ENCODE peak calls at places on chromosomes 5 and 9, in four cellular contexts. T is IMR-90, M is endothelial cell of umbilical vein, B is GM12878. D is an unnamed sample.
A peak's percentile ranks its signal among the peaks of the same experiment; 100 is the strongest.

GRCh38 chr9:135083241-135083810 is 4.1 kb upstream of the OLFM1 start:
- DNase-seq in T (no peak), M (no peak), B (no peak), D (no peak)

GRCh38 chr9:86135374-86135773 is 36.0 kb upstream of the GOLM1 start:
- DNase-seq in T (no peak), M (no peak), B (no peak), D (no peak)

GRCh38 chr5:40507095-40507494 is 172.6 kb upstream of the PTGER4 start:
- DNase-seq in T (no peak), M (no peak), B (no peak), D (no peak)

GRCh38 chr9:116116411-116116810 is 37.2 kb upstream of the PAPPA start:
- DNase-seq in T (no peak), M (no peak), B (no peak), D (no peak)

GRCh38 chr5:89584339-89584956 is 701.5 kb upstream of the MEF2C start:
- DNase-seq in T (peak; percentile 52), M (no peak), B (no peak), D (no peak)

GRCh38 chr9:26975728-26976707 is 19.8 kb downstream of the IFT74 start:
- DNase-seq in T (peak; percentile 46), M (peak; percentile 42), B (no peak), D (no peak)

GRCh38 chr9:15142903-15143534 is 164.0 kb downstream of the TTC39B start:
- DNase-seq in T (peak; percentile 70), M (peak; percentile 72), B (no peak), D (peak; percentile 42)

GRCh38 chr5:39478851-39479250 is 54.1 kb upstream of the DAB2 start:
- DNase-seq in T (peak; percentile 34), M (no peak), B (no peak), D (no peak)

GRCh38 chr5:143495124-143495523 is 91.6 kb upstream of the NR3C1 start:
- DNase-seq in T (peak; percentile 37), M (no peak), B (no peak), D (no peak)

GRCh38 chr5:143494595-143494994 is 91.1 kb upstream of the NR3C1 start:
- DNase-seq in T (no peak), M (no peak), B (no peak), D (no peak)

GRCh38 chr5:143494162-143494561 is 90.7 kb upstream of the NR3C1 start:
- DNase-seq in T (peak; percentile 94), M (peak; percentile 28), B (no peak), D (no peak)

GRCh38 chr5:143496928-143497327 is 93.4 kb upstream of the NR3C1 start:
- DNase-seq in T (peak; percentile 58), M (no peak), B (no peak), D (no peak)

DNA sequence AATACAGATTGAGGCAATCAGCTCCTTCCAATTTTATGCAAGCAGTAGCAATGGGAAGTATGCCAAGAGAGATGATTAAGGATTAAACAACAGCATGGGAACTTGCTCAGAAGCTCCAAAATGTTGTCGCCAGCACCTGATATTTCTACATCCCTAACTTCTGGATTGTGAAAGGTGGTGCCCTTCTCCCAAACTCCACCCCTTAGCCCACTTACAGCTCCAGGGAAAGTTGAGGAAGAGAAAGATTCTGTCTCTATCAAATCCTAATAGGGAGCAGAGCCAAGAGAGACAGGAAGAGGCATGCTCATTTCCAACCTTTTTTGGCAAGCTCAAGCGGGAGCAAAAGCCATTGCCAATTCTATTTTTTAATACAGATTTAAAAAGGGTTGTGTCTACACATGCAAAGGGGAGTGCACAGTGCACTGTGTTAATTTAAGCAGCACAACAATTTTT is 92.4 kb upstream of the NR3C1 start:
- DNase-seq in T (peak; percentile 81), M (peak; percentile 73), B (no peak), D (no peak)
- TF ChIP-seq FOS in T (no peak), M (no peak), B (no peak), D (no peak)

GRCh38 chr5:117077142-117077541 is 502.5 kb upstream of the SEMA6A start:
- DNase-seq in T (no peak), M (no peak), B (no peak), D (no peak)
- TF ChIP-seq FOS in T (no peak), M (no peak), B (no peak), D (no peak)

GRCh38 chr5:117487556-117487955 is 912.9 kb upstream of the SEMA6A start:
- DNase-seq in T (no peak), M (no peak), B (no peak), D (no peak)

GRCh38 chr5:117488976-117489500 is 914.4 kb upstream of the SEMA6A start:
- DNase-seq in T (no peak), M (no peak), B (no peak), D (no peak)

GRCh38 chr5:117486291-117486690 is 911.7 kb upstream of the SEMA6A start:
- DNase-seq in T (no peak), M (no peak), B (no peak), D (no peak)

DNA sequence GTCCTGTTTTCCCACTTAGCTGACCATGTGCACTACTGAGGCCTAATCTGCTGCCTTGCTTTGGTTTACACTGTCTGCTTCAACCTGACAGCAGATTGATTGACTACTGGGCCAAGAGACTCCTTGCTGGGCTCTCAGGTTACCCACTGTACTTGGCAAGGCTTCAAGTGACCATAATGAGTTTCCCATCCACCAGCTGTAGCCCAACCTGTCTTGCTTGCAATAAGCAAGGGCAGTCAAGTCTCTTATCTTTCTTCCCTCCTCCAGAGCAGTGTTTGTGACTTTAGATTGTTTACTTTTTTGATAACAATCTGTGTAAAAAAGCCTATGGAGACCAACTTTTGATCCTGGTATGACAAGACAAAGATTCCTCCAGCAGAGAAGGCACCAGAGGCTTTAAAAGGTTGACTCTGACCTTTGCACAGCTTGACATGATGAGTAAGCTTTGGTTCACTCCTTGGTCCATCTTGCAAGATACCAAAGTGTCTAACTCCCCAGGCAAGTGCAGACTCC is 912.3 kb upstream of the SEMA6A start:
- DNase-seq in T (no peak), M (no peak), B (no peak), D (no peak)
- TF ChIP-seq FOS in T (no peak), M (no peak), B (no peak), D (no peak)

DNA sequence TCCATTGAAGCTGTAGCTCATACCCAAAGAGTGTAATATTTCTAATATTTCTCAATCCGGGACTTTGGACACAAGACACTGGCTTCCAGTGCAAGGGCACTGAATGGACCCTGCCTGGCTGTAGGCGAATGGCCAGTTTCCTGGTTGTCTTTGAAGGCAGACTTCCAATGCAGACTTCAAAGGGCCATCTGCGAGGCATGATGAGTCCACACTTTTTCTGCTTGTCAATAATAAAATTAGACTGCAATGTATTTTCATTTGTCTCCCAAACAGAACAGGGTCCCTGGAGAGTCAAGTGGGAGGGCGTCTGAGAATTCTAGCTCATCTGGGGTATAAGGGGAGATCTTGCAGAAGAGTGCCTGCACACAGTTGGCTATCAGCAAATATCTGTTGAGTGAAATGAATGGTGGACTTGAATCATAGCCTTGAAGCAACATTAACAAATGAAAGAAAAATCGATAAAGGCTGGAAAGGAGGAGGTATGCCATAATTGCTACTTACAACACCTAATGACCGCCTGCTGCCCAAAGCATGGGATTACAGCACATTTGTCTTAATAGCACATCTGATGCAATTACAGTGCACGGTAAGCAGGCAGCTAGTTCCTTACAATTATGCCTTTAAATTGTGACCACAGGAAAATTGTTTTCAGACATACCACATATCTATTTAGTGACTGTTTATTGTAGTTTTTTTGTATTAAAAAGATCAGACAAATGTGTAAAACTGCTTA is 137.5 kb downstream of the ARHGEF28 start:
- DNase-seq in T (no peak), M (no peak), B (no peak), D (no peak)
- TF ChIP-seq FOS in T (no peak), M (no peak), B (no peak), D (no peak)

GRCh38 chr5:570886-571285 is 41.3 kb upstream of the CEP72 start:
- DNase-seq in T (no peak), M (no peak), B (no peak), D (no peak)

GRCh38 chr5:572398-573019 is 39.6 kb upstream of the CEP72 start:
- DNase-seq in T (no peak), M (no peak), B (no peak), D (no peak)

GRCh38 chr5:569868-570361 is 42.2 kb upstream of the CEP72 start:
- DNase-seq in T (no peak), M (no peak), B (no peak), D (no peak)

GRCh38 chr5:573206-573605 is 38.9 kb upstream of the CEP72 start:
- DNase-seq in T (no peak), M (no peak), B (no peak), D (no peak)

DNA sequence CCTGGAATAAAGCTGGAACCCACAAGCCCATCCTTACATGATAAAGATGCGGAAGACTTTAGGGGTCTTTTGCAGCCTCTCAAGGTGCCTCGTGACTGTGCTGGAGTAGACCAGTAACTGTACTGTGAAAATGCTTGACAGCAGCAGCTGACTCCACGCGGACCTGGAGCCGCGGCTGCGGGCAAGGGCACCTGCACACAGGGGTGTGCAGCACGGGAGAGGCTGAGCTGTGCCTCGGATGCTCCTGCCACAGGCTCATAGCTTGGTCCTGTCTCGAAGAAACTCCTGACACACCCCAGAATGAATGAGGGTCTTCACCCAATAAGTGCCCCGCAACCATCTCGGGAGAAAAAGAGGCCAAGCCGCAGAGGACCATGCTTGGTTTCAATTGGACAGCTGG is 40.3 kb upstream of the CEP72 start:
- DNase-seq in T (no peak), M (no peak), B (no peak), D (no peak)
- TF ChIP-seq FOS in T (no peak), M (no peak), B (no peak), D (no peak)

GRCh38 chr5:145557345-145557744 is 277.8 kb downstream of the PRELID2 start:
- DNase-seq in T (no peak), M (no peak), B (no peak), D (no peak)
- TF ChIP-seq FOS in T (no peak), M (no peak), B (no peak), D (no peak)

DNA sequence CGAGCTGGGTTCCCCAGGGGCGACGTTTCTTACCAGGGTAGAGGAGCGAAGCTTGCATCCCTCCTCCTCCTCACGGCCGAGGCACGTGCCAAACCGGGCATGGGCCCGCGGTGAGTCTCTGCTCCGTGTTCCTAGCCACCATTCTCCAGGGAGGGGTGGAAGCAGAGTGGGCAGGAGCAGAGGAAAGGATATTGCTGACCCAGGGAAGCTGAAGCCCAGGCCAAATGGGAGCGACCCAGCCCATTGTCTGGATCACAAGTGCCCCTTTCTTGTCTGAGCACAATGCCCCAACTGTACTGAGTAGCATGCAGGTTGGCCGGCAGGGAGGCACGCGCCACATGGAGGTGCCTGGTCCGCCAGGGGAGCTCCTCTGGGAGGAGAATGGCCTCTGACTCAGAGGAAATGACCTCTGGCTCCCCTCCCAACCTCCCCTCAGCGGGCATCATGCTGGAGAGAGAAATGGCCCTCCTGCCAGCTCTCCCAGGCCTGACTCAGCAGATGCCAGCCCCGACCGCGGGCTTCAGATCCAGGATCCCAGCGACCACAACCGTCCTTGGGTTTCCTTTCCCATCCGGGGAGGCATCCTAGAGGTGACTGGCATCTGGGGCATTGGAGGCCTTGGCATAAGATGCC is 1.1 kb downstream of the PRR7 start:
- DNase-seq in T (peak; percentile 51), M (peak; percentile 67), B (no peak), D (peak; percentile 50)
- TF ChIP-seq FOS in T (no peak), M (peak; percentile 65), B (no peak), D (no peak)

GRCh38 chr5:18764161-18764560 is 1129.9 kb downstream of the TAF11L14 start:
- DNase-seq in T (no peak), M (no peak), B (no peak), D (no peak)
- TF ChIP-seq FOS in T (no peak), M (no peak), B (no peak), D (no peak)

GRCh38 chr5:52771343-52772039 is 16.2 kb upstream of the ITGA1 start:
- DNase-seq in T (no peak), M (no peak), B (no peak), D (no peak)
- TF ChIP-seq FOS in T (no peak), M (no peak), B (no peak), D (no peak)

D was measured in K562.